ENCODE peak calls at places on chromosomes 12 and 14, in five cellular contexts. Y, Q, S, I and W are unnamed samples. For H3K4me1, the result is how much of the 10 kb centered on the place peaks cover.

GRCh38 chr12:39157696-39158342 is 252.4 kb upstream of the CPNE8 start:
- DNase-seq in S (no peak), I (peak), Q (no peak), Y (no peak), W (no peak)

GRCh38 chr12:132486576-132486975 is 3.4 kb upstream of the FBRSL1 start:
- DNase-seq in I (no peak), S (no peak), Y (no peak), Q (no peak), W (no peak)

GRCh38 chr14:94332587-94332986 is 9.5 kb upstream of the SERPINA6 start:
- DNase-seq in S (no peak), I (no peak), Q (no peak), Y (no peak), W (no peak)

GRCh38 chr14:32702571-32702970 is 236.1 kb upstream of the NPAS3 start:
- DNase-seq in S (no peak), Q (peak), Y (no peak), I (peak), W (peak)

GRCh38 chr12:39905152-39905551 is 200.7 kb downstream of the SLC2A13 start:
- DNase-seq in I (peak), Y (no peak), S (no peak), Q (peak), W (no peak)

GRCh38 chr12:88247241-88247643 is 105.1 kb downstream of the TMTC3 start:
- DNase-seq in Q (no peak), S (no peak), I (no peak), Y (no peak), W (no peak)

GRCh38 chr12:91718326-91718725 is 427.3 kb downstream of the BTG1 start:
- DNase-seq in S (no peak), I (no peak), Q (no peak), Y (no peak), W (no peak)

GRCh38 chr12:52573306-52573705 is 337 bp downstream of the KRT74 start:
- DNase-seq in Y (no peak), Q (no peak), I (no peak), S (no peak), W (no peak)

GRCh38 chr14:88470542-88471440 is 84.0 kb downstream of the PTPN21 start:
- DNase-seq in I (no peak), S (no peak), Q (no peak), Y (no peak), W (no peak)

GRCh38 chr14:72416892-72417291 is 477.0 kb downstream of the DPF3 start:
- DNase-seq in I (no peak), S (no peak), Y (no peak), Q (no peak), W (peak)

GRCh38 chr14:30389901-30390394 is 169.0 kb upstream of the G2E3 start:
- DNase-seq in S (no peak), Q (no peak), I (no peak), Y (no peak), W (no peak)

GRCh38 chr14:93133476-93133875 is 17.8 kb upstream of the ITPK1 start:
- DNase-seq in I (no peak), Y (no peak), S (no peak), Q (no peak), W (no peak)

GRCh38 chr12:93989913-93990312 is 158.5 kb upstream of the PLXNC1 start:
- DNase-seq in I (no peak), Y (no peak), S (no peak), Q (no peak), W (no peak)

GRCh38 chr12:3020850-3021435 is 56.2 kb upstream of the TSPAN9 start:
- DNase-seq in Q (no peak), I (no peak), Y (no peak), S (no peak), W (no peak)

GRCh38 chr14:51168220-51168613 is 71.8 kb upstream of the TMX1 start:
- DNase-seq in I (no peak), S (no peak), Y (no peak), Q (no peak), W (no peak)

GRCh38 chr12:31687101-31687527 is 27.6 kb downstream of the ETFBKMT start:
- DNase-seq in Y (no peak), S (no peak), Q (no peak), I (no peak), W (peak)

GRCh38 chr14:103057028-103057371 is 349 bp downstream of the CDC42BPB start:
- DNase-seq in I (no peak), Y (no peak), Q (peak), S (no peak), W (no peak)

GRCh38 chr12:8780389-8780788 is 42.0 kb upstream of the A2ML1 start:
- DNase-seq in Q (no peak), I (no peak), Y (no peak), S (no peak), W (peak)

GRCh38 chr14:101774006-101774755 is 12.7 kb downstream of the PPP2R5C start:
- DNase-seq in Q (no peak), I (no peak), S (no peak), Y (no peak), W (peak)

GRCh38 chr12:114789821-114790220 is 105.8 kb upstream of the TBX3 start:
- DNase-seq in S (no peak), Q (no peak), I (no peak), Y (no peak), W (no peak)

GRCh38 chr12:68587448-68587873 is 23.2 kb upstream of the RAP1B start:
- DNase-seq in S (no peak), Y (no peak), I (no peak), Q (no peak), W (peak)

GRCh38 chr12:62758216-62758615 is 176.7 kb downstream of the PPM1H start:
- DNase-seq in Q (no peak), Y (no peak), I (no peak), S (no peak), W (no peak)

GRCh38 chr12:27541031-27541719 is 17.2 kb downstream of the PPFIBP1 start:
- DNase-seq in S (no peak), I (no peak), Q (no peak), Y (no peak), W (no peak)

GRCh38 chr12:49903700-49904423 is at the start of gene FAIM2:
- DNase-seq in I (peak), Q (peak), S (no peak), Y (no peak), W (no peak)

GRCh38 chr14:77026930-77027537 is 1.5 kb downstream of the IRF2BPL start:
- DNase-seq in S (peak), I (peak), Y (no peak), Q (peak), W (peak)

GRCh38 chr14:92610849-92611271 is 97.3 kb downstream of the RIN3 start:
- DNase-seq in Y (no peak), S (no peak), I (no peak), Q (no peak), W (no peak)

GRCh38 chr14:51210594-51210993 is 29.5 kb upstream of the TMX1 start:
- DNase-seq in I (no peak), S (no peak), Q (no peak), Y (no peak), W (no peak)

GRCh38 chr14:34331728-34332623 is 130.1 kb downstream of the SPTSSA start:
- DNase-seq in Y (peak), I (peak), Q (peak), S (peak), W (peak)

GRCh38 chr12:43737646-43738045 is 20.9 kb downstream of the PUS7L start:
- DNase-seq in S (no peak), Q (no peak), Y (no peak), I (no peak), W (no peak)

GRCh38 chr14:78982551-78982950 is 812.4 kb downstream of the NRXN3 start:
- DNase-seq in Y (no peak), I (no peak), S (no peak), Q (no peak), W (no peak)

GRCh38 chr12:2168808-2169207 is 116.0 kb downstream of the CACNA1C start:
- DNase-seq in I (no peak), S (no peak), Y (no peak), Q (no peak), W (no peak)

GRCh38 chr12:122182887-122183587 is at the start of gene LRRC43:
- DNase-seq in I (no peak), Y (no peak), Q (no peak), S (peak), W (no peak)

GRCh38 chr14:95216013-95216412 is 58.7 kb upstream of the DICER1 start:
- DNase-seq in Y (no peak), Q (no peak), S (no peak), I (no peak), W (no peak)

GRCh38 chr12:27652174-27652763 is 44.0 kb upstream of the REP15 start:
- DNase-seq in Y (peak), Q (no peak), I (peak), S (peak), W (peak)

GRCh38 chr12:97760601-97761000 is 298.0 kb downstream of the RMST start:
- DNase-seq in S (no peak), Q (no peak), Y (no peak), I (no peak), W (no peak)

GRCh38 chr14:101472518-101472849 is 88.8 kb upstream of the DIO3 start:
- DNase-seq in Y (no peak), I (no peak), Q (no peak), S (no peak), W (no peak)

GRCh38 chr12:76085159-76085868 is 829 bp upstream of the NAP1L1 start:
- DNase-seq in S (no peak), Y (no peak), Q (no peak), I (no peak), W (peak)
- TF ChIP-seq CTCF in S (no peak), Y (no peak), Q (peak), I (peak), W (peak)

GRCh38 chr12:19236656-19237055 is 107.1 kb downstream of the PLEKHA5 start:
- DNase-seq in S (no peak), I (peak), Y (no peak), Q (no peak), W (no peak)
- H3K4me1 ChIP-seq in S (under half), I (under half), Y (under half), Q (half or more), W (under half)

DNA sequence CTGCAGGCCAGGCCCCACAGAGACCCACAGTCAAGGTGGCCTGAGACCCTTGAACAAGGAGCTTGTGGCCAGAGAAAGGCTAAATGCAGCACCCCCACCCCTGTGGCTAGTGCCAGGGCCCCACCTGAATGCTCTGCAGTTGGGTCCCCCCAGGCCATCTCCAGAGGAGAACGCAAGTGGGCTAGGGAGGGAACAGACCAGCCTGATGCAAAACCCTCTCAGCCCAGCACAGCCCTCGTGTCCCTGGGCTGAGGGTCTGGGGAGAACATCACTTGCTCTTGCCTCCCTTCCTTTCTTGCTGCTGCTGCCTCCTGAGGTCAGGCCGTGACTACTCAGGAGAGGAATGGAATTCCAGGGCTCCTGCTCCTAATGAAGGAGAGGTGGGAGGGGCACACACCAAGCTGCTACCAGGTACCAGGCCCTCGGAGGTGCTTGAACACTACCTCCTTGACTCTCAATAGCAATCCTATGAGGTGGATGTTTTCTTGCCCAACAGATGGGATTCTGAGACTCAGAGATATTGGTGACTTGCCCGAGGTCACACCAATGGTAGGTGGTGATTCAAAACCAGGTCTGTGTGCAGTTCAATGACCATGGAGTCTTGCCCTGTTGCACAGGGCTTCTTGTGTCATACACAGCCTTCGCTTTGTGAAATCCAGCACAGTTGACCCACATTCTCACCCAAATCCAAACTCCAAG is 45.5 kb downstream of the PSMA6 start:
- DNase-seq in Y (peak), I (no peak), S (no peak), Q (no peak), W (no peak)
- TF ChIP-seq CTCF in Y (no peak), I (no peak), S (no peak), Q (no peak), W (no peak)

GRCh38 chr12:1071182-1071581 is 80.2 kb downstream of the ERC1 start:
- DNase-seq in S (no peak), Y (no peak), I (no peak), Q (no peak), W (no peak)

GRCh38 chr12:1063852-1064251 is 72.8 kb downstream of the ERC1 start:
- DNase-seq in Y (no peak), Q (no peak), S (no peak), I (no peak), W (no peak)

GRCh38 chr12:1064317-1064716 is 73.3 kb downstream of the ERC1 start:
- DNase-seq in S (no peak), I (no peak), Q (no peak), Y (no peak), W (no peak)

GRCh38 chr12:1069846-1070245 is 78.8 kb downstream of the ERC1 start:
- DNase-seq in S (no peak), I (no peak), Q (no peak), Y (no peak), W (no peak)

DNA sequence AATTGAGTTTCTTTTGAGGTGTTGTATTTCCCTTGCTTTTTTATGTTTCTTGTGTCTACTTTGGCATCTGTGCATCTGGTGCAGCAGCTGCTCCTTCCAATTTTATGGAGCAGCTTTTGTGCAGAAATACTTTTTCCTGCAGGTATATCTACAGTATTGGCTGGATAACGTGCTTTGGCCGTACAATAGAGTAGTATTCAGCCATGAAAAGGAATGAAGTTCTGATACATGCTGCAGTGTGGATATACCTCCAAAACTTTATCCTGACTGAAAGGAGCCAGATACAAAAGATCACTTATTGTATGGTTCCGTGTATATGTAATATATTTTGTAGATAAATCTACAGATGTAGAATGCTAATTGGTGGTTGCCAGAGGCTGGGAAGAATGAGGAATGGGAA is 74.6 kb downstream of the ERC1 start:
- DNase-seq in S (no peak), I (no peak), Y (no peak), Q (no peak), W (no peak)
- H3K4me1 ChIP-seq in S (under half), I (under half), Y (under half), Q (under half), W (under half)

GRCh38 chr14:49464885-49465284 is 121.3 kb downstream of the RPS29 start:
- DNase-seq in Q (no peak), Y (no peak), I (no peak), S (no peak), W (peak)
- TF ChIP-seq CTCF in Q (no peak), Y (no peak), I (no peak), S (no peak), W (peak)

GRCh38 chr12:53752192-53752601 is 418 bp upstream of the CISTR start:
- DNase-seq in S (no peak), Q (no peak), Y (no peak), I (no peak), W (peak)
- H3K4me1 ChIP-seq in S (under half), Q (under half), Y (under half), I (under half), W (half or more)

GRCh38 chr14:64294672-64295413 is 672 bp upstream of the ESR2 start:
- DNase-seq in S (peak), Q (peak), Y (peak), I (peak), W (peak)
- TF ChIP-seq CTCF in S (peak), Q (peak), Y (peak), I (peak), W (peak)

GRCh38 chr14:37403656-37404055 is 191.4 kb downstream of the FOXA1 start:
- DNase-seq in I (no peak), Q (no peak), S (no peak), Y (no peak), W (no peak)
- H3K4me1 ChIP-seq in I (under half), Q (under half), S (under half), Y (under half), W (under half)